ENCODE peak calls at places on chromosomes 11 and 22, in ten cellular contexts. X, U, Y, A, W, T, K, Q, P and N are unnamed samples.

GRCh38 chr22:44537016-44537936 is 39.2 kb upstream of the RTL6 start:
- DNase-seq in X (no peak), U (no peak), Y (no peak), A (no peak), W (no peak), T (no peak), K (no peak), Q (no peak), P (no peak), N (no peak)

GRCh38 chr11:15839061-15839460 is 517.3 kb downstream of the SOX6 start:
- DNase-seq in X (no peak), U (no peak), Y (no peak), A (no peak), W (no peak), T (no peak), K (no peak), Q (no peak), P (no peak), N (no peak)

GRCh38 chr11:36469881-36470802 is 39.9 kb downstream of the TRAF6 start:
- DNase-seq in X (no peak), U (no peak), Y (peak), A (no peak), W (no peak), T (no peak), K (no peak), Q (no peak), P (no peak), N (peak)

GRCh38 chr11:39177678-39178077 is 2281.8 kb downstream of the LRRC4C start:
- DNase-seq in X (no peak), U (no peak), Y (no peak), A (no peak), W (no peak), T (no peak), K (no peak), Q (no peak), P (no peak), N (no peak)

GRCh38 chr11:125902315-125902926 is 585 bp downstream of the PUS3 start:
- DNase-seq in X (no peak), U (no peak), Y (no peak), A (no peak), W (no peak), T (no peak), K (no peak), Q (no peak), P (no peak), N (no peak)

GRCh38 chr22:50261615-50262459 is at the start of gene MAPK12:
- DNase-seq in X (peak), U (no peak), Y (no peak), A (no peak), W (no peak), T (no peak), K (no peak), Q (no peak), P (no peak), N (peak)

GRCh38 chr11:34351687-34352469 is 5.9 kb downstream of the ABTB2 start:
- DNase-seq in X (no peak), U (no peak), Y (no peak), A (no peak), W (no peak), T (no peak), K (no peak), Q (no peak), P (no peak), N (no peak)

GRCh38 chr22:44535362-44536095 is 37.5 kb upstream of the RTL6 start:
- DNase-seq in X (no peak), U (no peak), Y (no peak), A (no peak), W (no peak), T (no peak), K (no peak), Q (no peak), P (no peak), N (no peak)

GRCh38 chr11:9232482-9232881 is 32.7 kb downstream of the DENND5A start:
- DNase-seq in X (no peak), U (no peak), Y (no peak), A (no peak), W (no peak), T (no peak), K (no peak), Q (no peak), P (no peak), N (no peak)

GRCh38 chr11:16902182-16902581 is 112.0 kb downstream of the PLEKHA7 start:
- DNase-seq in X (no peak), U (no peak), Y (peak), A (no peak), W (no peak), T (no peak), K (no peak), Q (no peak), P (no peak), N (no peak)

GRCh38 chr11:44348114-44348513 is 38.2 kb upstream of the ALX4 start:
- DNase-seq in X (no peak), U (no peak), Y (no peak), A (no peak), W (no peak), T (no peak), K (no peak), Q (no peak), P (no peak), N (no peak)

GRCh38 chr11:82902880-82903279 is 1.3 kb downstream of the DDIAS start:
- DNase-seq in X (no peak), U (no peak), Y (no peak), A (no peak), W (no peak), T (no peak), K (no peak), Q (no peak), P (no peak), N (no peak)

GRCh38 chr11:70828498-70829159 is 423.7 kb downstream of the SHANK2 start:
- DNase-seq in X (no peak), U (no peak), Y (no peak), A (no peak), W (peak), T (no peak), K (no peak), Q (no peak), P (no peak), N (no peak)

GRCh38 chr11:19988598-19988997 is 171.7 kb downstream of the DBX1 start:
- DNase-seq in X (no peak), U (no peak), Y (peak), A (peak), W (no peak), T (no peak), K (peak), Q (no peak), P (no peak), N (peak)

GRCh38 chr11:79081441-79082124 is 359.2 kb downstream of the TENM4 start:
- DNase-seq in X (no peak), U (no peak), Y (peak), A (no peak), W (no peak), T (no peak), K (no peak), Q (no peak), P (no peak), N (peak)

GRCh38 chr11:9315078-9315688 is 790 bp upstream of the TMEM41B start:
- DNase-seq in X (no peak), U (peak), Y (peak), A (no peak), W (no peak), T (peak), K (no peak), Q (peak), P (no peak), N (no peak)

GRCh38 chr11:67442504-67443398 is 525 bp downstream of the CORO1B start:
- DNase-seq in X (no peak), U (no peak), Y (no peak), A (no peak), W (no peak), T (no peak), K (no peak), Q (no peak), P (no peak), N (no peak)

GRCh38 chr11:66850235-66850587 is 6.7 kb upstream of the LRFN4 start:
- DNase-seq in X (no peak), U (no peak), Y (no peak), A (no peak), W (no peak), T (no peak), K (no peak), Q (no peak), P (no peak), N (no peak)

GRCh38 chr11:61445535-61445934 is 15.6 kb downstream of the SDHAF2 start:
- DNase-seq in X (no peak), U (no peak), Y (no peak), A (no peak), W (no peak), T (no peak), K (no peak), Q (no peak), P (no peak), N (no peak)

GRCh38 chr22:19057999-19058491 is 64.2 kb downstream of the DGCR2 start:
- DNase-seq in X (no peak), U (peak), Y (no peak), A (no peak), W (no peak), T (no peak), K (no peak), Q (no peak), P (no peak), N (no peak)

GRCh38 chr11:15229069-15229468 is 114.3 kb downstream of the INSC start:
- DNase-seq in X (no peak), U (no peak), Y (no peak), A (no peak), W (no peak), T (no peak), K (no peak), Q (no peak), P (no peak), N (no peak)

GRCh38 chr11:62337682-62338181 is 484 bp downstream of the ASRGL1 start:
- DNase-seq in X (peak), U (no peak), Y (no peak), A (no peak), W (no peak), T (peak), K (no peak), Q (peak), P (no peak), N (peak)

GRCh38 chr11:5324197-5324596 is at the start of gene OR51B2:
- DNase-seq in X (no peak), U (no peak), Y (no peak), A (no peak), W (no peak), T (no peak), K (no peak), Q (no peak), P (no peak), N (no peak)
- TF ChIP-seq CTCF in X (no peak), U (no peak), Y (no peak), A (no peak), W (no peak), T (no peak), K (no peak), Q (no peak), P (no peak), N (no peak)

GRCh38 chr11:121592708-121593107 is 139.9 kb upstream of the SORL1-AS1 start:
- DNase-seq in X (no peak), U (no peak), Y (no peak), A (no peak), W (no peak), T (no peak), K (no peak), Q (no peak), P (no peak), N (no peak)
- H3K4me3 ChIP-seq in X (no peak), U (no peak), Y (no peak), A (no peak), W (no peak), T (no peak), K (no peak), Q (no peak), P (no peak), N (no peak)

GRCh38 chr11:65672180-65672860 is 9.6 kb upstream of the RELA start:
- DNase-seq in X (no peak), U (no peak), Y (no peak), A (no peak), W (no peak), T (no peak), K (no peak), Q (no peak), P (no peak), N (no peak)
- TF ChIP-seq CTCF in X (no peak), U (no peak), Y (no peak), A (no peak), W (no peak), T (no peak), K (no peak), Q (no peak), P (no peak), N (no peak)

DNA sequence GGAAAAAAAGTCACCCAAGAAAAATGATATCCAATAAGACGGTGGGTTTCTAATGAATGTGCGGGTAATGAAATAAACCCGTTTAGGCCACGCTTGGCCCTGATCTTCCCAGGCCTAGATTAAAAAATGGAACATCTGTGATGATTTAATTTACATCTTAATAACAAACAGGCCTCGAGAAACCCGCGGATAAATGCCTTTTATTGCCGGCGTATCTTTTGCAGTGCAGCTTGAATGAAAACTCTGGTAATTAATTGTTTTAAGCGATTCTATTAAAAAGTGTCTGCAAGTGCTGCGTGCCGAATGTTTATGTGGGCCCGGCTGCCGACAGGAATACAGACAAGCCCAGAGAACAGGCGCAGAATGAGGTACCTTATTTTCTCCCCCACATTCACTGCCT is 420.7 kb downstream of the MN1 start:
- DNase-seq in X (peak), U (no peak), Y (no peak), A (no peak), W (no peak), T (no peak), K (no peak), Q (no peak), P (no peak), N (no peak)
- H3K4me3 ChIP-seq in X (no peak), U (no peak), Y (no peak), A (no peak), W (no peak), T (no peak), K (no peak), Q (no peak), P (no peak), N (no peak)

DNA sequence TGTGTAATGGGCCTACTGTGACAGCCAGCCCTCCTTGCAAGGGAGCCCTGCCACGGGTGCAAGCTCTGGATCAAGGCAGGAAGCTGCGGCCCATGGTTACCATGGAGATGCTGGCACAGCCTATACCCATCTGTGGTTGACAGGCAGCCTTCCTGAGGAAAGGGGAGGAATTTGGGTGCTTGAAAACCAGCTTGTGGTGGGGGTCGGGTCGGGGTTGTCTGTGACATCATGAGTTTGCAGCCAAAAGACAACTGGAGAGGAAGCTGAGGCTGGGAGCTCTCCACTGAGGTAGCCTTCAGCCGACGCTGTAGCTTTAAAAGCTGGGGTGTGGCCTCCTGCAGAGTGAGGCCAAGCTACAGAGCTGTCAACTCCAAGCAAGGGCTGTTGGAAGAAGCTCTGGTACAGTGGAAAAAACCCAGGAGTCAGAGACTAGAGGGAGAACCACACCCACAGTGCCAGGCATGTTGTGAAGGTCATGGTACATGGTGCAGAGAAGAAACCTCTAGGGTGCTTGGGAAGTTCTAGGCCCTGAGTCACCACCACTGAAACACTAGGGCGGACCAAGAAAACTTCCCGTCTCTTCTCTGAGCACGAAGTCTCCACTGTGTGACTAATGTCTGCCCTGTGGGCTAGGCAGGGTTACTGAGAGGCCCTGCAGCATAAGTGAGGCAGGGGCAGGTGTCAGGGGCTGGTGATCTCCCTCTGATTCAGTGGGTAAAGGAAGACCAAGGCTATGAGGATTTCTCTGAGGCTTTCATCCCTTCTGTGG is 10.8 kb upstream of the LDHA start:
- DNase-seq in X (peak), U (peak), Y (peak), A (peak), W (peak), T (peak), K (peak), Q (peak), P (peak), N (peak)
- TF ChIP-seq CTCF in X (no peak), U (no peak), Y (no peak), A (no peak), W (no peak), T (no peak), K (no peak), Q (no peak), P (no peak), N (no peak)